ENCODE peak calls at places on chromosome 2, in nine cellular contexts. J is stimulated activated CD4-positive, alpha-beta T cell treated with anti-CD3 and anti-CD28 coated beads, Interleukin-15, amount 100 ng/mL, for 1 hour; O is esophagus squamous epithelium; U is stimulated activated naive B cell treated with anti-CD40 and anti-IgM and Interleukin-4, amounts not matched to agents 10 μg/mL and 1 μg/mL and 100 μg/mL, for 72 hours; N is activated T-cell treated with anti-CD3 and anti-CD28 coated beads for 24 hours; S is posterior cingulate gyrus; R is GM12864; Y is A172; V is heart right ventricle. P is an unnamed sample.

GRCh38 chr2:239461551-239462515 is 61.0 kb upstream of the HDAC4 start:
- DNase-seq in S (no peak), N (no peak), J (no peak), R (no peak), U (no peak), O (no peak), Y (peak; percentile 61), V (no peak), P (no peak)

GRCh38 chr2:233356546-233357308 is 2.4 kb downstream of the DGKD start:
- DNase-seq in O (no peak), N (no peak), Y (no peak), J (no peak), U (no peak), S (no peak), R (peak; percentile 33), V (no peak), P (no peak)

GRCh38 chr2:129479892-129480291 is 499.6 kb upstream of the RAB6C start:
- DNase-seq in O (no peak), J (no peak), R (no peak), U (no peak), V (no peak), S (no peak), N (no peak), Y (no peak), P (no peak)

GRCh38 chr2:240931319-240931949 is 25.3 kb downstream of the CROCC2 start:
- DNase-seq in O (no peak), R (no peak), Y (no peak), S (peak; percentile 11), J (no peak), N (no peak), V (no peak), U (no peak), P (no peak)

GRCh38 chr2:67604360-67604759 is 207.2 kb downstream of the ETAA1 start:
- DNase-seq in S (no peak), R (no peak), J (no peak), Y (no peak), V (no peak), N (no peak), U (no peak), O (no peak), P (no peak)

GRCh38 chr2:55038428-55038827 is 11.8 kb downstream of the RTN4 start:
- DNase-seq in O (no peak), S (no peak), U (no peak), N (no peak), Y (no peak), J (no peak), V (no peak), R (no peak), P (no peak)

GRCh38 chr2:153388246-153388645 is 90.3 kb downstream of the RPRM start:
- DNase-seq in Y (peak; percentile 64), J (no peak), N (no peak), R (no peak), O (no peak), S (no peak), V (no peak), U (no peak), P (no peak)

GRCh38 chr2:149562304-149562703 is 25.3 kb downstream of the MMADHC start:
- DNase-seq in J (no peak), O (no peak), V (no peak), Y (peak; percentile 51), R (peak; percentile 31), U (no peak), N (no peak), S (no peak), P (no peak)

GRCh38 chr2:61938511-61938910 is 33.0 kb downstream of the COMMD1 start:
- DNase-seq in O (no peak), U (no peak), R (no peak), Y (no peak), J (no peak), V (no peak), S (no peak), N (no peak), P (no peak)

GRCh38 chr2:128396500-128396891 is 77.8 kb upstream of the HS6ST1 start:
- DNase-seq in N (no peak), U (no peak), O (no peak), S (no peak), V (no peak), J (no peak), R (no peak), Y (no peak), P (no peak)

GRCh38 chr2:200396726-200397348 is 90.3 kb downstream of the SPATS2L start:
- DNase-seq in Y (no peak), V (no peak), N (no peak), S (no peak), R (no peak), U (no peak), O (no peak), J (no peak), P (no peak)

GRCh38 chr2:212997526-212998020 is 153.8 kb downstream of the IKZF2 start:
- DNase-seq in S (no peak), N (no peak), J (no peak), V (no peak), U (no peak), Y (no peak), R (no peak), O (no peak), P (no peak)

GRCh38 chr2:121485039-121485438 is 45.6 kb upstream of the RNU4ATAC start:
- DNase-seq in N (no peak), S (no peak), J (no peak), R (no peak), Y (no peak), O (no peak), V (no peak), U (no peak), P (no peak)

GRCh38 chr2:240143801-240144648 is 3.6 kb upstream of the OTOS start:
- DNase-seq in J (peak; percentile 67), O (no peak), S (peak; percentile 78), U (peak; percentile 61), V (peak; percentile 60), R (no peak), N (peak; percentile 68), Y (peak; percentile 50), P (peak; percentile 67)

GRCh38 chr2:60478660-60479059 is 74.8 kb downstream of the BCL11A start:
- DNase-seq in S (no peak), Y (no peak), V (no peak), O (no peak), N (no peak), U (no peak), J (no peak), R (no peak), P (no peak)

GRCh38 chr2:115303-115702 is 69.0 kb upstream of the FAM110C start:
- DNase-seq in U (no peak), Y (peak; percentile 26), R (no peak), S (no peak), N (no peak), O (no peak), J (no peak), V (no peak), P (no peak)

GRCh38 chr2:181393472-181393871 is 63.7 kb upstream of the ITGA4 start:
- DNase-seq in N (no peak), S (no peak), V (no peak), O (no peak), Y (peak; percentile 66), J (no peak), U (no peak), R (no peak), P (no peak)

GRCh38 chr2:231132126-231132525 is 7.3 kb upstream of the HTR2B start:
- DNase-seq in J (no peak), Y (peak; percentile 67), S (no peak), O (no peak), R (no peak), U (no peak), N (no peak), V (no peak), P (no peak)

GRCh38 chr2:85326406-85326945 is 1.3 kb downstream of the TGOLN2 start:
- DNase-seq in R (no peak), U (peak; percentile 33), J (no peak), N (peak; percentile 26), V (no peak), S (no peak), O (no peak), Y (no peak), P (peak; percentile 32)

GRCh38 chr2:25528173-25528572 is 145.2 kb downstream of the DTNB start:
- DNase-seq in O (no peak), Y (peak; percentile 62), V (no peak), J (no peak), U (no peak), R (no peak), N (no peak), S (no peak), P (no peak)

GRCh38 chr2:71071681-71072398 is 3.4 kb downstream of the NAGK start:
- DNase-seq in V (peak; percentile 24), S (no peak), J (peak; percentile 30), R (peak; percentile 88), U (peak; percentile 70), O (no peak), Y (no peak), N (peak; percentile 49), P (no peak)

GRCh38 chr2:46431481-46432235 is 47.7 kb upstream of the TMEM247 start:
- DNase-seq in O (no peak), S (no peak), V (no peak), R (no peak), U (no peak), Y (no peak), N (no peak), J (no peak), P (no peak)

GRCh38 chr2:238701066-238701906 is 146.6 kb upstream of the TWIST2 start:
- DNase-seq in V (no peak), R (no peak), N (no peak), O (no peak), Y (no peak), S (no peak), J (no peak), U (no peak), P (no peak)

GRCh38 chr2:121309801-121310200 is 24.8 kb upstream of the TFCP2L1 start:
- DNase-seq in S (no peak), N (no peak), R (no peak), J (no peak), U (no peak), O (no peak), Y (no peak), V (no peak), P (no peak)

GRCh38 chr2:177445223-177445622 is 52.6 kb downstream of the AGPS start:
- DNase-seq in J (no peak), Y (no peak), N (no peak), O (no peak), V (no peak), R (no peak), U (no peak), S (no peak), P (no peak)

GRCh38 chr2:168574856-168575630 is 119.0 kb downstream of the CERS6 start:
- DNase-seq in R (no peak), V (no peak), S (no peak), Y (no peak), J (no peak), N (no peak), U (no peak), O (no peak), P (no peak)

GRCh38 chr2:99451280-99451679 is 38.5 kb downstream of the REV1 start:
- DNase-seq in O (no peak), J (no peak), N (no peak), V (no peak), Y (no peak), S (no peak), U (no peak), R (no peak), P (no peak)

GRCh38 chr2:134120718-134121630 is 132.9 kb upstream of the MGAT5 start:
- DNase-seq in N (peak; percentile 60), J (peak; percentile 34), S (peak; percentile 55), O (no peak), U (peak; percentile 59), R (peak; percentile 27), Y (peak; percentile 30), V (peak; percentile 62), P (peak; percentile 59)

GRCh38 chr2:62939735-62940491 is 110.7 kb upstream of the OTX1 start:
- DNase-seq in V (no peak), N (no peak), R (no peak), Y (peak; percentile 57), J (no peak), U (no peak), O (no peak), S (no peak), P (no peak)

GRCh38 chr2:24708537-24709152 is 84.5 kb downstream of the PTRHD1 start:
- DNase-seq in O (no peak), R (no peak), Y (no peak), J (no peak), U (no peak), V (no peak), N (no peak), S (no peak), P (no peak)

GRCh38 chr2:70181363-70181956 is 9.4 kb downstream of the C2orf42 start:
- DNase-seq in U (peak; percentile 13), J (no peak), R (peak; percentile 86), O (no peak), Y (no peak), S (no peak), V (no peak), N (no peak), P (no peak)